ENCODE peak calls at places on chromosomes 3 and 15, in nine cellular contexts. One of them, this sample, is unnamed.

GRCh38 chr3:142337994-142338393 is 109.8 kb downstream of the XRN1 start:
- DNase-seq in ELR: no peak
- DNase-seq in dorsolateral prefrontal cortex: no peak
- DNase-seq in neural crest cell: no peak
- DNase-seq in upper lobe of left lung: peak; percentile 59
- DNase-seq in GM06990: no peak
- DNase-seq in activated CD8-positive, alpha-beta memory T cell treated with anti-CD3 and anti-CD28 coated beads, Interleukin-2, amount 50 U/mL, for 48 hours: no peak
- DNase-seq in A549: no peak
- DNase-seq in endothelial cell: no peak
- DNase-seq in this sample: no peak

GRCh38 chr3:46386206-46386605 is 15.5 kb downstream of the CCR5 start:
- DNase-seq in endothelial cell: no peak
- DNase-seq in upper lobe of left lung: peak; percentile 45
- DNase-seq in ELR: peak; percentile 87
- DNase-seq in dorsolateral prefrontal cortex: no peak
- DNase-seq in GM06990: no peak
- DNase-seq in A549: peak; percentile 10
- DNase-seq in neural crest cell: no peak
- DNase-seq in activated CD8-positive, alpha-beta memory T cell treated with anti-CD3 and anti-CD28 coated beads, Interleukin-2, amount 50 U/mL, for 48 hours: no peak
- DNase-seq in this sample: no peak

GRCh38 chr15:92683511-92683834 is 27.9 kb upstream of the FAM174B start:
- DNase-seq in activated CD8-positive, alpha-beta memory T cell treated with anti-CD3 and anti-CD28 coated beads, Interleukin-2, amount 50 U/mL, for 48 hours: no peak
- DNase-seq in A549: peak; percentile 68
- DNase-seq in GM06990: no peak
- DNase-seq in dorsolateral prefrontal cortex: no peak
- DNase-seq in ELR: no peak
- DNase-seq in endothelial cell: peak; percentile 71
- DNase-seq in upper lobe of left lung: no peak
- DNase-seq in neural crest cell: peak; percentile 41
- DNase-seq in this sample: no peak

GRCh38 chr15:38503497-38503896 is 49.6 kb downstream of the FAM98B start:
- DNase-seq in endothelial cell: no peak
- DNase-seq in neural crest cell: no peak
- DNase-seq in dorsolateral prefrontal cortex: no peak
- DNase-seq in upper lobe of left lung: no peak
- DNase-seq in ELR: no peak
- DNase-seq in A549: no peak
- DNase-seq in GM06990: no peak
- DNase-seq in activated CD8-positive, alpha-beta memory T cell treated with anti-CD3 and anti-CD28 coated beads, Interleukin-2, amount 50 U/mL, for 48 hours: no peak
- DNase-seq in this sample: no peak

GRCh38 chr15:61871926-61872522 is 188.2 kb downstream of the VPS13C start:
- DNase-seq in dorsolateral prefrontal cortex: no peak
- DNase-seq in ELR: peak; percentile 48
- DNase-seq in activated CD8-positive, alpha-beta memory T cell treated with anti-CD3 and anti-CD28 coated beads, Interleukin-2, amount 50 U/mL, for 48 hours: no peak
- DNase-seq in GM06990: no peak
- DNase-seq in upper lobe of left lung: no peak
- DNase-seq in neural crest cell: no peak
- DNase-seq in endothelial cell: no peak
- DNase-seq in A549: peak; percentile 32
- DNase-seq in this sample: no peak

GRCh38 chr15:88166330-88166993 is 90.1 kb downstream of the NTRK3 start:
- DNase-seq in GM06990: no peak
- DNase-seq in A549: no peak
- DNase-seq in ELR: peak; percentile 13
- DNase-seq in endothelial cell: peak; percentile 66
- DNase-seq in neural crest cell: peak; percentile 28
- DNase-seq in upper lobe of left lung: no peak
- DNase-seq in dorsolateral prefrontal cortex: no peak
- DNase-seq in activated CD8-positive, alpha-beta memory T cell treated with anti-CD3 and anti-CD28 coated beads, Interleukin-2, amount 50 U/mL, for 48 hours: no peak
- DNase-seq in this sample: no peak

GRCh38 chr3:178297204-178297603 is 239.0 kb upstream of the KCNMB2 start:
- DNase-seq in A549: no peak
- DNase-seq in activated CD8-positive, alpha-beta memory T cell treated with anti-CD3 and anti-CD28 coated beads, Interleukin-2, amount 50 U/mL, for 48 hours: no peak
- DNase-seq in GM06990: no peak
- DNase-seq in ELR: no peak
- DNase-seq in dorsolateral prefrontal cortex: no peak
- DNase-seq in endothelial cell: no peak
- DNase-seq in upper lobe of left lung: no peak
- DNase-seq in neural crest cell: no peak
- DNase-seq in this sample: no peak

GRCh38 chr15:48463366-48463880 is 132.2 kb downstream of the DUT start:
- DNase-seq in ELR: no peak
- DNase-seq in neural crest cell: no peak
- DNase-seq in endothelial cell: no peak
- DNase-seq in activated CD8-positive, alpha-beta memory T cell treated with anti-CD3 and anti-CD28 coated beads, Interleukin-2, amount 50 U/mL, for 48 hours: no peak
- DNase-seq in A549: peak; percentile 16
- DNase-seq in GM06990: no peak
- DNase-seq in dorsolateral prefrontal cortex: no peak
- DNase-seq in upper lobe of left lung: no peak
- DNase-seq in this sample: no peak

GRCh38 chr3:38655708-38656300 is 6.3 kb upstream of the SCN5A start:
- DNase-seq in upper lobe of left lung: no peak
- DNase-seq in A549: peak; percentile 64
- DNase-seq in neural crest cell: peak; percentile 43
- DNase-seq in GM06990: no peak
- DNase-seq in dorsolateral prefrontal cortex: peak; percentile 11
- DNase-seq in activated CD8-positive, alpha-beta memory T cell treated with anti-CD3 and anti-CD28 coated beads, Interleukin-2, amount 50 U/mL, for 48 hours: peak; percentile 45
- DNase-seq in ELR: peak; percentile 54
- DNase-seq in endothelial cell: no peak
- DNase-seq in this sample: no peak

GRCh38 chr3:139265131-139266016 is 78.4 kb upstream of the MRPS22 start:
- DNase-seq in neural crest cell: no peak
- DNase-seq in ELR: no peak
- DNase-seq in endothelial cell: no peak
- DNase-seq in activated CD8-positive, alpha-beta memory T cell treated with anti-CD3 and anti-CD28 coated beads, Interleukin-2, amount 50 U/mL, for 48 hours: no peak
- DNase-seq in upper lobe of left lung: no peak
- DNase-seq in A549: no peak
- DNase-seq in GM06990: no peak
- DNase-seq in dorsolateral prefrontal cortex: no peak
- DNase-seq in this sample: no peak

GRCh38 chr15:64009798-64010241 is 36.5 kb downstream of the DAPK2 start:
- DNase-seq in dorsolateral prefrontal cortex: no peak
- DNase-seq in neural crest cell: no peak
- DNase-seq in activated CD8-positive, alpha-beta memory T cell treated with anti-CD3 and anti-CD28 coated beads, Interleukin-2, amount 50 U/mL, for 48 hours: peak; percentile 68
- DNase-seq in endothelial cell: no peak
- DNase-seq in upper lobe of left lung: no peak
- DNase-seq in A549: no peak
- DNase-seq in GM06990: peak; percentile 42
- DNase-seq in ELR: peak; percentile 69
- DNase-seq in this sample: no peak

GRCh38 chr3:46713898-46714552 is 3.6 kb downstream of the PRSS50 start:
- DNase-seq in dorsolateral prefrontal cortex: no peak
- DNase-seq in GM06990: peak; percentile 63
- DNase-seq in activated CD8-positive, alpha-beta memory T cell treated with anti-CD3 and anti-CD28 coated beads, Interleukin-2, amount 50 U/mL, for 48 hours: peak; percentile 55
- DNase-seq in ELR: no peak
- DNase-seq in upper lobe of left lung: peak; percentile 65
- DNase-seq in A549: no peak
- DNase-seq in endothelial cell: no peak
- DNase-seq in neural crest cell: no peak
- DNase-seq in this sample: no peak

GRCh38 chr15:77067691-77068367 is 3.1 kb downstream of the TSPAN3 start:
- DNase-seq in activated CD8-positive, alpha-beta memory T cell treated with anti-CD3 and anti-CD28 coated beads, Interleukin-2, amount 50 U/mL, for 48 hours: no peak
- DNase-seq in neural crest cell: no peak
- DNase-seq in upper lobe of left lung: no peak
- DNase-seq in endothelial cell: no peak
- DNase-seq in GM06990: peak; percentile 20
- DNase-seq in ELR: no peak
- DNase-seq in dorsolateral prefrontal cortex: no peak
- DNase-seq in A549: no peak
- DNase-seq in this sample: no peak

GRCh38 chr15:66115568-66116206 is 137.9 kb downstream of the MEGF11 start:
- DNase-seq in GM06990: no peak
- DNase-seq in activated CD8-positive, alpha-beta memory T cell treated with anti-CD3 and anti-CD28 coated beads, Interleukin-2, amount 50 U/mL, for 48 hours: no peak
- DNase-seq in A549: no peak
- DNase-seq in neural crest cell: no peak
- DNase-seq in dorsolateral prefrontal cortex: no peak
- DNase-seq in upper lobe of left lung: no peak
- DNase-seq in ELR: no peak
- DNase-seq in endothelial cell: no peak
- DNase-seq in this sample: no peak